ENCODE peak calls at places on chromosomes 11 and 22, in six cellular contexts. E, P, K, Z, U and C are unnamed samples.

GRCh38 chr11:13126430-13126829 is 117.3 kb downstream of the RASSF10 start:
- DNase-seq in U (peak; percentile 87), K (peak; percentile 57), P (no peak), Z (no peak), E (no peak), C (peak; percentile 99)

GRCh38 chr11:93903989-93904388 is 53.6 kb upstream of the VSTM5 start:
- DNase-seq in E (no peak), P (no peak), U (no peak), K (no peak), Z (no peak), C (no peak)

GRCh38 chr11:116835791-116836647 is 1.4 kb downstream of the APOA1 start:
- DNase-seq in U (peak; percentile 87), Z (peak; percentile 94), K (peak; percentile 80), E (peak; percentile 72), P (peak; percentile 53), C (peak; percentile 71)

GRCh38 chr11:99592241-99592640 is 571.5 kb downstream of the CNTN5 start:
- DNase-seq in Z (no peak), U (no peak), E (no peak), P (no peak), K (no peak), C (no peak)

GRCh38 chr11:118913411-118914125 is 12.2 kb downstream of the BCL9L start:
- DNase-seq in Z (no peak), E (no peak), K (no peak), P (no peak), U (no peak), C (no peak)

GRCh38 chr11:26583550-26583949 is 11.5 kb upstream of the MUC15 start:
- DNase-seq in P (no peak), E (no peak), Z (no peak), U (no peak), K (no peak), C (no peak)

GRCh38 chr11:6402061-6402470 is 11.8 kb downstream of the SMPD1 start:
- DNase-seq in P (no peak), K (no peak), E (no peak), Z (no peak), U (no peak), C (no peak)

GRCh38 chr11:934437-934950 is 8.8 kb downstream of the AP2A2 start:
- DNase-seq in K (no peak), U (no peak), Z (no peak), P (no peak), E (no peak), C (no peak)

GRCh38 chr22:19879248-19879575 is 24.5 kb upstream of the GNB1L start:
- DNase-seq in E (no peak), P (no peak), K (no peak), Z (peak; percentile 50), U (no peak), C (no peak)

GRCh38 chr22:32407332-32407731 is 4.7 kb downstream of the RTCB start:
- DNase-seq in K (no peak), E (no peak), P (no peak), Z (no peak), U (no peak), C (no peak)

GRCh38 chr22:47796128-47796908 is 1033.9 kb downstream of the TBC1D22A start:
- DNase-seq in K (no peak), P (no peak), U (no peak), E (no peak), Z (no peak), C (no peak)

GRCh38 chr11:119371778-119372182 is 9.7 kb downstream of the USP2 start:
- DNase-seq in K (no peak), E (no peak), U (no peak), P (no peak), Z (no peak), C (no peak)

GRCh38 chr22:29702931-29703594 is 16.7 kb upstream of the CABP7 start:
- DNase-seq in K (no peak), E (no peak), Z (no peak), P (no peak), U (no peak), C (no peak)

GRCh38 chr11:134819026-134819425 is 407.0 kb upstream of the B3GAT1 start:
- DNase-seq in K (no peak), U (no peak), P (no peak), Z (no peak), E (no peak), C (no peak)

GRCh38 chr22:50711446-50712340 is 26.3 kb upstream of the ACR start:
- DNase-seq in P (no peak), K (no peak), Z (no peak), U (no peak), E (no peak), C (no peak)

GRCh38 chr11:127000291-127000968 is at the start of gene KIRREL3:
- DNase-seq in K (no peak), Z (no peak), U (no peak), E (no peak), P (no peak), C (no peak)

GRCh38 chr11:62461740-62462522 is 43.1 kb downstream of the SCGB1A1 start:
- DNase-seq in K (peak; percentile 79), P (no peak), Z (no peak), E (peak; percentile 78), U (no peak), C (no peak)

DNA sequence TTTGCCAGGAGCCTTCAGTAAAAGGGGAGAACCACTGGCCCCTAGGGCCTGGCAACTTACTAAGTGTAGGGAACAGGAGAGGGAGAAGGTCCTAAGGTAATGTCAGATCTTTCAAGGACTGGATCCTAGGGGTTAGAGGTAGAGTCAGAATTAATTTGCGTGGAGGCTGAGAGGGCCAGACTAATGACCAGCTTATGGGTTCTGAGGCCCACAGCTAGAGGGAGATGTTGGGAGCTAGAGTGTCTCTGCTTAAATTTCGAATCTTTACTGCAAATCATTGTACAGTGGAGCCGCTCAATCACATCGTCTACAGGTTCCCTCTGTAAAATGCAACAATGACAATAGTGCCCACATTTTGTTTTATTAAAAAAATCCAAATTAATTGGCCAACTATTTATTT is 31.4 kb downstream of the CLMP start:
- DNase-seq in U (no peak), K (no peak), P (no peak), E (no peak), Z (no peak), C (no peak)
- TF ChIP-seq CTCF in U (peak; percentile 36), K (peak; percentile 24), P (no peak), E (peak; percentile 32), Z (no peak), C (peak; percentile 26)

DNA sequence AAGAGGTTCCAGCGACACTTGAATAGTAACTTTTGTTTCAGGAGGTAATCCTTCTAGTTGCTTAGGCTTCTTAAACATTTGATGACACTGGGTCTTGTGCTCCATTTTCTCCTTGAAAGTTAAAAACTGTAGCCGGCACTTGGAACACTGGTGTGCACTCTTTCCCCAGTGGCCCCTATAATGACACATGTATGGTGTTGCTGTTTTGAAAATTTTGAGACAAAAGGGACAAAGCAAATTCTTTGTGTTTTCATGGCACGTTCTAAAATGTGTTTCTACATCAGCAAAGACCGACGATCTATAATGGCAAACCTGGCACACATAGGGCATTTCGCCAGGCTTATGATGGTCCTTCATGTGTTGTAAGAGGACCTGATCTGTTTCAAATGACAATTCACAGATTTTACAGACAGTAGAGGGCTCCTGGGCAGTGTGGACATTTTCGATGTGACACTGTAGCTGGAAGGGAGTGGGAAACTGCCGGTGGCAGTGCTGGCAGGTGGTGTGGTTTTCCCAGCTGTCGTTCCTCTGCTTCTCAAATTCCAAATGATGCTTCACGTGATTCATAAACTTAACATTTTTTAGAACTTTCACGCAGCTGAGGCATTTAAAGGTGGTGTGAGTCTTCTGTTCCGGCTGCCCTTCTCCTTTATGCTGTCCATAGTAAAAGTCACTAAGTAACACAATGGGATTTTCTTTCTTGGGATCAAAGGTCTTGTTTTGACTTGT is 20.5 kb downstream of the ZNF280B start:
- DNase-seq in K (no peak), U (no peak), Z (no peak), E (no peak), P (no peak), C (no peak)
- H3K4me3 ChIP-seq in K (no peak overlapping the region), U (no peak overlapping the region), Z (no peak overlapping the region), E (no peak overlapping the region), P (no peak overlapping the region), C (no peak overlapping the region)

DNA sequence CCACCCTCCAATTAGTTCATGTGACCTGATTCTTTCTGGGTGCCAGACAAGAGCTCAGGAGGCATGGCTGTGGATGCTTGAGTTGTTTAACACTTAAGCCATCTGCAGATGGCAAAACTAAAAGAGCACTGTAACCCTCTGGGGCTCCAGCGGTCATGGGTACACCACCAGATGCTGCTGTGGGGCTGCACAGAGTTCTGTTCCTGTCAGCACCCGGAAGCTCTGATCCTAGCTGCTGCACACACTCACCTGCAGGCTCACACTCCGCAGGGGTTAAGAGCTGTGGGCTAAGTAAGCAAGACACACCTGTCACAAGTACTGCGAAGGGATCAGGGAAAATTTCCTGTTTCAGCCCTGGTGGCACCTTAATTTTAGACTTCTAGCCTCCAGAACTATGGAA is 307.8 kb downstream of the C11orf87 start:
- DNase-seq in K (no peak), E (no peak), Z (no peak), P (no peak), U (no peak), C (no peak)
- TF ChIP-seq CTCF in K (no peak), E (no peak), Z (no peak), P (no peak), U (no peak), C (no peak)

GRCh38 chr11:27721505-27722116 is 21.4 kb upstream of the BDNF start:
- DNase-seq in K (no peak), U (no peak), Z (no peak), P (no peak), E (no peak), C (no peak)

GRCh38 chr11:27720277-27720830 is 20.1 kb upstream of the BDNF start:
- DNase-seq in P (no peak), Z (no peak), E (no peak), K (no peak), U (no peak), C (no peak)

GRCh38 chr11:27722117-27722844 is 22.0 kb upstream of the BDNF start:
- DNase-seq in U (no peak), K (no peak), Z (no peak), E (no peak), P (no peak), C (no peak)

GRCh38 chr11:27723685-27724084 is 23.4 kb upstream of the BDNF start:
- DNase-seq in P (no peak), U (no peak), Z (no peak), E (no peak), K (no peak), C (no peak)

DNA sequence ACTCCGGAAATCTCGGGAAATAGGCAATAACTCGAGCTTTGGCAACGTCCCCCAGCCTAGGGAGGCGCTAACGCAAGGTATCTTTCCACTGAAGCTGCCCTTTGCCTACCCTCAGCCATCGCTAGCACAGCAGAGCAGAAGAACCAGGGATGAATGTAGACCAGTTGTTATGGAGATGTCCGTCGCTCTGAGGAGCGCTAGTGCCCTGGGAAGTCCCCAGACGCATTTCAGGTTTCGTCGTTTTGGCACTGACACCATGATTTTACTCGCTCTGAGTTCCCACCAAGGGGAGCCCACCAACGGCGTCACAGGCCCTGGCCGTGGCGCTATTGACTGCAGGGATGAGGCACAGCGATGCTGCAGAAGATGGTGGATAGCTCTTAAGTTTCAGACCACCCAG is 22.7 kb upstream of the BDNF start:
- DNase-seq in Z (no peak), E (no peak), U (no peak), K (no peak), P (no peak), C (no peak)
- H3K4me3 ChIP-seq in Z (peak overlapping the region; percentile 46), E (peak overlapping the region; percentile 55), U (peak overlapping the region; percentile 71), K (peak overlapping the region; percentile 62), P (no peak overlapping the region), C (peak overlapping the region; percentile 67)

GRCh38 chr11:67261635-67261941 is 4.7 kb upstream of the GRK2 start:
- DNase-seq in U (no peak), K (no peak), Z (peak; percentile 67), P (no peak), E (no peak), C (no peak)
- TF ChIP-seq CTCF in U (peak; percentile 17), K (peak; percentile 15), Z (no peak), P (no peak), E (no peak), C (peak; percentile 32)

GRCh38 chr22:37749831-37750595 is 53.2 kb downstream of the TRIOBP start:
- DNase-seq in Z (no peak), K (no peak), U (no peak), P (no peak), E (no peak), C (no peak)
- H3K4me3 ChIP-seq in Z (no peak overlapping the region), K (no peak overlapping the region), U (no peak overlapping the region), P (no peak overlapping the region), E (no peak overlapping the region), C (no peak overlapping the region)